ENCODE peak calls at places on chromosomes 16 and 17, in eight cellular contexts. One of them, this sample, is unnamed.
A peak's percentile ranks its signal among the peaks of the same experiment; 100 is the strongest.

GRCh38 chr16:65176603-65177002 is 54.7 kb upstream of the CDH11 start:
- DNase-seq in osteoblast: peak; percentile 46
- DNase-seq in NB4: no peak
- DNase-seq in spleen: no peak
- DNase-seq in Caco-2: no peak
- DNase-seq in heart left ventricle: peak; percentile 60
- DNase-seq in psoas muscle: no peak
- DNase-seq in mammary epithelial cell: no peak
- DNase-seq in this sample: peak; percentile 78

GRCh38 chr17:28500712-28501379 is 5.3 kb upstream of the FOXN1 start:
- DNase-seq in NB4: peak; percentile 38
- DNase-seq in heart left ventricle: no peak
- DNase-seq in mammary epithelial cell: no peak
- DNase-seq in spleen: no peak
- DNase-seq in osteoblast: peak; percentile 58
- DNase-seq in psoas muscle: no peak
- DNase-seq in Caco-2: no peak
- DNase-seq in this sample: no peak

GRCh38 chr17:82649501-82650261 is 1.4 kb upstream of the WDR45B start:
- DNase-seq in spleen: peak; percentile 82
- DNase-seq in psoas muscle: no peak
- DNase-seq in osteoblast: peak; percentile 71
- DNase-seq in Caco-2: no peak
- DNase-seq in mammary epithelial cell: no peak
- DNase-seq in NB4: no peak
- DNase-seq in heart left ventricle: no peak
- DNase-seq in this sample: no peak

GRCh38 chr17:28744104-28744801 is 442 bp downstream of the TRAF4 start:
- DNase-seq in heart left ventricle: peak; percentile 65
- DNase-seq in psoas muscle: peak; percentile 47
- DNase-seq in Caco-2: peak; percentile 90
- DNase-seq in osteoblast: peak; percentile 90
- DNase-seq in NB4: peak; percentile 58
- DNase-seq in spleen: peak; percentile 89
- DNase-seq in mammary epithelial cell: peak; percentile 57
- DNase-seq in this sample: peak; percentile 53

GRCh38 chr16:51550785-51551184 is 399.7 kb upstream of the SALL1 start:
- DNase-seq in spleen: no peak
- DNase-seq in Caco-2: no peak
- DNase-seq in osteoblast: no peak
- DNase-seq in heart left ventricle: no peak
- DNase-seq in NB4: no peak
- DNase-seq in mammary epithelial cell: no peak
- DNase-seq in psoas muscle: no peak
- DNase-seq in this sample: no peak

GRCh38 chr17:10875411-10875810 is 37.5 kb upstream of the PIRT start:
- DNase-seq in osteoblast: no peak
- DNase-seq in spleen: no peak
- DNase-seq in Caco-2: peak; percentile 48
- DNase-seq in mammary epithelial cell: no peak
- DNase-seq in NB4: peak; percentile 57
- DNase-seq in heart left ventricle: no peak
- DNase-seq in psoas muscle: no peak
- DNase-seq in this sample: peak; percentile 3

GRCh38 chr17:4476512-4477070 is 22.1 kb upstream of the SPNS2 start:
- DNase-seq in NB4: no peak
- DNase-seq in spleen: no peak
- DNase-seq in Caco-2: no peak
- DNase-seq in mammary epithelial cell: no peak
- DNase-seq in osteoblast: peak; percentile 53
- DNase-seq in heart left ventricle: no peak
- DNase-seq in psoas muscle: no peak
- DNase-seq in this sample: no peak

GRCh38 chr17:47708864-47709541 is 15.0 kb downstream of the TBKBP1 start:
- DNase-seq in spleen: peak; percentile 72
- DNase-seq in osteoblast: peak; percentile 99
- DNase-seq in psoas muscle: peak; percentile 47
- DNase-seq in Caco-2: no peak
- DNase-seq in mammary epithelial cell: no peak
- DNase-seq in heart left ventricle: no peak
- DNase-seq in NB4: no peak
- DNase-seq in this sample: peak; percentile 48

GRCh38 chr16:84947022-84947421 is 64.3 kb downstream of the ZDHHC7 start:
- DNase-seq in osteoblast: no peak
- DNase-seq in heart left ventricle: no peak
- DNase-seq in psoas muscle: no peak
- DNase-seq in Caco-2: no peak
- DNase-seq in mammary epithelial cell: no peak
- DNase-seq in NB4: peak; percentile 90
- DNase-seq in spleen: peak; percentile 73
- DNase-seq in this sample: no peak

GRCh38 chr17:66625321-66625767 is 209.6 kb upstream of the CACNG5 start:
- DNase-seq in NB4: peak; percentile 41
- DNase-seq in mammary epithelial cell: peak; percentile 19
- DNase-seq in osteoblast: no peak
- DNase-seq in heart left ventricle: no peak
- DNase-seq in Caco-2: no peak
- DNase-seq in spleen: no peak
- DNase-seq in psoas muscle: no peak
- DNase-seq in this sample: peak; percentile 55

GRCh38 chr17:47220531-47220999 is 11.4 kb downstream of the MYL4 start:
- DNase-seq in mammary epithelial cell: no peak
- DNase-seq in psoas muscle: no peak
- DNase-seq in Caco-2: no peak
- DNase-seq in spleen: no peak
- DNase-seq in NB4: no peak
- DNase-seq in osteoblast: no peak
- DNase-seq in heart left ventricle: no peak
- DNase-seq in this sample: no peak

GRCh38 chr16:50533317-50533716 is 14.9 kb upstream of the NKD1 start:
- DNase-seq in psoas muscle: no peak
- DNase-seq in Caco-2: no peak
- DNase-seq in NB4: no peak
- DNase-seq in mammary epithelial cell: no peak
- DNase-seq in heart left ventricle: peak; percentile 4
- DNase-seq in spleen: peak; percentile 38
- DNase-seq in osteoblast: no peak
- DNase-seq in this sample: no peak

GRCh38 chr17:74820037-74820436 is 39.6 kb downstream of the GRIN2C start:
- DNase-seq in Caco-2: no peak
- DNase-seq in osteoblast: no peak
- DNase-seq in heart left ventricle: no peak
- DNase-seq in NB4: no peak
- DNase-seq in spleen: no peak
- DNase-seq in psoas muscle: no peak
- DNase-seq in mammary epithelial cell: no peak
- DNase-seq in this sample: no peak

GRCh38 chr17:62705781-62706597 is 78.5 kb downstream of the MRC2 start:
- DNase-seq in mammary epithelial cell: peak; percentile 50
- DNase-seq in spleen: peak; percentile 75
- DNase-seq in NB4: no peak
- DNase-seq in osteoblast: peak; percentile 56
- DNase-seq in Caco-2: no peak
- DNase-seq in heart left ventricle: peak; percentile 47
- DNase-seq in psoas muscle: no peak
- DNase-seq in this sample: peak; percentile 41

GRCh38 chr16:48609453-48610023 is 442 bp downstream of the N4BP1 start:
- DNase-seq in osteoblast: peak; percentile 97
- DNase-seq in spleen: peak; percentile 95
- DNase-seq in NB4: peak; percentile 73
- DNase-seq in mammary epithelial cell: peak; percentile 50
- DNase-seq in psoas muscle: peak; percentile 67
- DNase-seq in Caco-2: peak; percentile 31
- DNase-seq in heart left ventricle: peak; percentile 66
- DNase-seq in this sample: peak; percentile 60

GRCh38 chr16:78081341-78081740 is 18.1 kb upstream of the WWOX start:
- DNase-seq in psoas muscle: no peak
- DNase-seq in spleen: no peak
- DNase-seq in NB4: no peak
- DNase-seq in mammary epithelial cell: no peak
- DNase-seq in heart left ventricle: no peak
- DNase-seq in osteoblast: no peak
- DNase-seq in Caco-2: no peak
- DNase-seq in this sample: no peak

DNA sequence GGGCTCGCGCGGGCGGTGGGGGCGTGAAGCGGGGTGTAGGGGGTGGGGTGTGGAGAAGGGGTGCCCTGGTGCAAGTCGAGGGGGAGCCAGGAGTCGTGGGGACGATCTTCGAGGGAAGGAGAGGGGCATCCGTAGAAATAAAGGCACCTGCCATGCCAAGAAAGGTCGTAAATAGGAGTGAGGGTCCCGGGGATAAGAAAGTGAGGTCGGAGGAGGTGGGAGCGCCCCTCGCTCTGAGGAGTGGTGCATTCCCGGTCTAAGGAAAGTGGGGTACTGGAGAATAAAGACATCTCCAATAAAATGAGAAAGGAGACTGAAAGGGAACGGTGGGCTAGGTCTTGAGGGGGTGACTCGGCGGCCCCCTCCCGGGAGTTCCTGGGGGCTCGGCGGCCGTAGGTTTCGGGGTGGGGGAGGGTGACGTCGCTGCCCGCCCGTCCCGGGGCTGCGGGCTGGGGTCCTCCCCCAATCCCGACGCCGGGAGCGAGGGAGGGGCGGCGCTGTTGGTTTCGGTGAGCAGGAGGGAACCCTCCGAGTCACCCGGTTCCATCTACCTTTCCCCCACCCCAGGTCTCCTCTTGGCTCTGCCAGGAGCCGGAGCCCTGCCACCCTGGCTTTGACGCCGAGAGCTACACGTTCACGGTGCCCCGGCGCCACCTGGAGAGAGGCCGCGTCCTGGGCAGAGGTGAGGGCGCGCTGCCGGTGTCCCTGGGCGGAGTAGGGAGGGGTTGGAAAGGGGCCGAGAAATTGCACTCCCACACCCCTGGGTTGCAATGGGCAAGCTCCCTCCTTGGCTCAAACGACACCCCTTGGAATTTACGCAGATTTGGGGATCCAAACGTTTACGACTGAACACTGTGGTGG is 868 bp downstream of the CDH1 start:
- DNase-seq in heart left ventricle: no peak
- DNase-seq in Caco-2: peak; percentile 76
- DNase-seq in NB4: no peak
- DNase-seq in mammary epithelial cell: peak; percentile 70
- DNase-seq in osteoblast: peak; percentile 69
- DNase-seq in spleen: peak; percentile 72
- DNase-seq in psoas muscle: no peak
- DNase-seq in this sample: no peak
- H3K4me3 ChIP-seq in heart left ventricle: no peak overlapping the region
- H3K4me3 ChIP-seq in Caco-2: peak overlapping the region; percentile 99
- H3K4me3 ChIP-seq in NB4: no peak overlapping the region
- H3K4me3 ChIP-seq in mammary epithelial cell: peak overlapping the region; percentile 97
- H3K4me3 ChIP-seq in osteoblast: no peak overlapping the region
- H3K4me3 ChIP-seq in spleen: peak overlapping the region; percentile 35
- H3K4me3 ChIP-seq in psoas muscle: no peak overlapping the region
- H3K4me3 ChIP-seq in this sample: no peak overlapping the region

GRCh38 chr17:34823023-34823422 is 138.2 kb downstream of the CCT6B start:
- DNase-seq in spleen: no peak
- DNase-seq in mammary epithelial cell: no peak
- DNase-seq in Caco-2: no peak
- DNase-seq in NB4: peak; percentile 68
- DNase-seq in psoas muscle: no peak
- DNase-seq in osteoblast: no peak
- DNase-seq in heart left ventricle: no peak
- DNase-seq in this sample: no peak

GRCh38 chr17:34825102-34825501 is 136.2 kb downstream of the CCT6B start:
- DNase-seq in NB4: no peak
- DNase-seq in spleen: no peak
- DNase-seq in Caco-2: no peak
- DNase-seq in osteoblast: no peak
- DNase-seq in heart left ventricle: no peak
- DNase-seq in mammary epithelial cell: no peak
- DNase-seq in psoas muscle: no peak
- DNase-seq in this sample: no peak

GRCh38 chr17:34825884-34826283 is 135.4 kb downstream of the CCT6B start:
- DNase-seq in mammary epithelial cell: no peak
- DNase-seq in psoas muscle: no peak
- DNase-seq in NB4: no peak
- DNase-seq in Caco-2: no peak
- DNase-seq in heart left ventricle: no peak
- DNase-seq in spleen: no peak
- DNase-seq in osteoblast: no peak
- DNase-seq in this sample: no peak

GRCh38 chr17:34826332-34826731 is 134.9 kb downstream of the CCT6B start:
- DNase-seq in Caco-2: no peak
- DNase-seq in heart left ventricle: no peak
- DNase-seq in osteoblast: no peak
- DNase-seq in psoas muscle: no peak
- DNase-seq in spleen: no peak
- DNase-seq in NB4: no peak
- DNase-seq in mammary epithelial cell: peak; percentile 3
- DNase-seq in this sample: no peak

GRCh38 chr17:34827008-34827407 is 134.3 kb downstream of the CCT6B start:
- DNase-seq in Caco-2: no peak
- DNase-seq in heart left ventricle: no peak
- DNase-seq in mammary epithelial cell: no peak
- DNase-seq in spleen: no peak
- DNase-seq in osteoblast: no peak
- DNase-seq in NB4: no peak
- DNase-seq in psoas muscle: no peak
- DNase-seq in this sample: no peak
- TF ChIP-seq CTCF in Caco-2: no peak
- TF ChIP-seq CTCF in heart left ventricle: no peak
- TF ChIP-seq CTCF in mammary epithelial cell: no peak
- TF ChIP-seq CTCF in spleen: no peak
- TF ChIP-seq CTCF in osteoblast: no peak
- TF ChIP-seq CTCF in NB4: no peak
- TF ChIP-seq CTCF in psoas muscle: no peak
- TF ChIP-seq CTCF in this sample: no peak

GRCh38 chr16:14302031-14302398 is 230.9 kb downstream of the MRTFB start:
- DNase-seq in psoas muscle: peak; percentile 76
- DNase-seq in heart left ventricle: peak; percentile 65
- DNase-seq in mammary epithelial cell: peak; percentile 74
- DNase-seq in spleen: no peak
- DNase-seq in NB4: peak; percentile 58
- DNase-seq in osteoblast: peak; percentile 99
- DNase-seq in Caco-2: peak; percentile 69
- DNase-seq in this sample: peak; percentile 66
- H3K4me3 ChIP-seq in psoas muscle: peak overlapping the region; percentile 97
- H3K4me3 ChIP-seq in heart left ventricle: peak overlapping the region; percentile 94
- H3K4me3 ChIP-seq in mammary epithelial cell: peak overlapping the region; percentile 96
- H3K4me3 ChIP-seq in spleen: peak overlapping the region; percentile 73
- H3K4me3 ChIP-seq in NB4: no peak overlapping the region
- H3K4me3 ChIP-seq in osteoblast: peak overlapping the region; percentile 83
- H3K4me3 ChIP-seq in Caco-2: peak overlapping the region; percentile 78
- H3K4me3 ChIP-seq in this sample: peak overlapping the region; percentile 86

DNA sequence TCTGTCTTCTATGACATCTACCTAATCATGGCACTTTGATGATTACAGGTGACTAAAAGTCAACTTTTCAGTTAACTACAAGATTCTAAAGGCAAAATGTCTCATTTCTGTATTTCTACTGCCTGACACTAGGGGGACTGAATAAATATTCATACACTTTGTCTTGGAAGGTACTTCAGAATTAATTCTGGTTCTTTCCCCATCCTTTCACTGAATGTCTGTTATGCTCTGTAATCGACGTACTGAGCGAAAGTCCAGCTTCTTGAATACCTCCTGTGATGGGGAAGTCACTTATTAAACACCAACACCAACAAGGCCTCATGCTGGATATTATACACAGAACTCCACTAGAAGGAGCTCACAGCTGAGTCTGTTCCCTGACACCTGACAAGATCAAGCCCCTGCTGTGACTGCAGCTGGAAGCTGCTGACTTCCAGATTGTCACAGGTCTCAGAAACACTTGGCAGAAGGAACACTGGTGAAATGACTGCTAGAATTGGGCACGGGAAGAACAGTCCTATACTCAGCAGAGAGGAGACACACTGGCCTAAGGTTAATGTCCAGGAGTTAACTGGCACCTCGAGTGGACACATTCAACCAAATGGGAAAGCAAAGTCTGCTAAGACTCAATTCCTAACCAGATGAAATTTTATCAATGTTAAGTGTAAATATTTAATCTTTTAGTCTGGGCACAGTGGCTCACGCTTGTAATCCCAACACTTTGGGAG is 31.9 kb downstream of the CMC2 start:
- DNase-seq in heart left ventricle: no peak
- DNase-seq in NB4: no peak
- DNase-seq in mammary epithelial cell: no peak
- DNase-seq in psoas muscle: no peak
- DNase-seq in spleen: no peak
- DNase-seq in Caco-2: no peak
- DNase-seq in osteoblast: no peak
- DNase-seq in this sample: peak; percentile 15
- TF ChIP-seq CTCF in heart left ventricle: peak; percentile 22
- TF ChIP-seq CTCF in NB4: peak; percentile 18
- TF ChIP-seq CTCF in mammary epithelial cell: peak; percentile 33
- TF ChIP-seq CTCF in psoas muscle: no peak
- TF ChIP-seq CTCF in spleen: no peak
- TF ChIP-seq CTCF in Caco-2: peak; percentile 62
- TF ChIP-seq CTCF in osteoblast: peak; percentile 58
- TF ChIP-seq CTCF in this sample: peak; percentile 52

This sample was measured in fibroblast of pulmonary artery.